ENCODE peak calls at places on chromosome 21, in seven cellular contexts. F is right atrium auricular region; R is tibial nerve; U is CD4-positive, CD25-positive, alpha-beta regulatory T cell; E is ovary; O is naive thymus-derived CD4-positive, alpha-beta T cell; A is GM23248. T is an unnamed sample.

GRCh38 chr21:29148535-29148934 is 18.1 kb downstream of the MAP3K7CL start:
- DNase-seq in F (no peak), R (no peak), U (no peak), E (no peak), O (no peak), A (peak; percentile 87), T (no peak)

GRCh38 chr21:26883768-26884167 is 38.6 kb upstream of the ADAMTS1 start:
- DNase-seq in F (no peak), R (peak; percentile 8), U (no peak), E (no peak), O (no peak), A (peak; percentile 18), T (no peak)

GRCh38 chr21:15293251-15293650 is 228.5 kb upstream of the NRIP1 start:
- DNase-seq in F (no peak), R (no peak), U (no peak), E (no peak), O (no peak), A (peak; percentile 87), T (peak; percentile 78)

GRCh38 chr21:42474043-42474831 is 21.8 kb downstream of the RSPH1 start:
- DNase-seq in F (no peak), R (no peak), U (peak; percentile 14), E (no peak), O (no peak), A (peak; percentile 35), T (peak; percentile 68)

GRCh38 chr21:36696390-36696639 is 2.6 kb upstream of the SIM2 start:
- DNase-seq in F (no peak), R (no peak), U (no peak), E (no peak), O (no peak), A (no peak), T (no peak)

GRCh38 chr21:29237110-29238051 is 61.3 kb upstream of the BACH1 start:
- DNase-seq in F (no peak), R (no peak), U (no peak), E (no peak), O (no peak), A (peak; percentile 19), T (no peak)

GRCh38 chr21:26743524-26743923 is 101.7 kb downstream of the ADAMTS1 start:
- DNase-seq in F (no peak), R (no peak), U (no peak), E (no peak), O (no peak), A (no peak), T (no peak)

GRCh38 chr21:25997788-25998611 is 172.6 kb downstream of the APP start:
- DNase-seq in F (no peak), R (no peak), U (no peak), E (no peak), O (no peak), A (no peak), T (no peak)

GRCh38 chr21:18382141-18382540 is 21.4 kb downstream of the TMPRSS15 start:
- DNase-seq in F (no peak), R (no peak), U (no peak), E (no peak), O (no peak), A (no peak), T (no peak)

GRCh38 chr21:17196619-17197018 is 316.2 kb upstream of the CXADR start:
- DNase-seq in F (no peak), R (no peak), U (no peak), E (no peak), O (no peak), A (no peak), T (no peak)

GRCh38 chr21:41548781-41549180 is 40.8 kb upstream of the TMPRSS2 start:
- DNase-seq in F (no peak), R (no peak), U (no peak), E (no peak), O (no peak), A (no peak), T (no peak)

GRCh38 chr21:34992180-34992579 is 56.9 kb downstream of the RUNX1 start:
- DNase-seq in F (no peak), R (no peak), U (no peak), E (no peak), O (no peak), A (no peak), T (no peak)

GRCh38 chr21:34989337-34990151 is 59.6 kb downstream of the RUNX1 start:
- DNase-seq in F (no peak), R (no peak), U (no peak), E (no peak), O (no peak), A (peak; percentile 65), T (no peak)

GRCh38 chr21:34991366-34991967 is 57.6 kb downstream of the RUNX1 start:
- DNase-seq in F (no peak), R (no peak), U (no peak), E (no peak), O (no peak), A (no peak), T (no peak)

GRCh38 chr21:34992736-34993135 is 56.4 kb downstream of the RUNX1 start:
- DNase-seq in F (no peak), R (peak; percentile 50), U (no peak), E (no peak), O (no peak), A (peak; percentile 81), T (no peak)

DNA sequence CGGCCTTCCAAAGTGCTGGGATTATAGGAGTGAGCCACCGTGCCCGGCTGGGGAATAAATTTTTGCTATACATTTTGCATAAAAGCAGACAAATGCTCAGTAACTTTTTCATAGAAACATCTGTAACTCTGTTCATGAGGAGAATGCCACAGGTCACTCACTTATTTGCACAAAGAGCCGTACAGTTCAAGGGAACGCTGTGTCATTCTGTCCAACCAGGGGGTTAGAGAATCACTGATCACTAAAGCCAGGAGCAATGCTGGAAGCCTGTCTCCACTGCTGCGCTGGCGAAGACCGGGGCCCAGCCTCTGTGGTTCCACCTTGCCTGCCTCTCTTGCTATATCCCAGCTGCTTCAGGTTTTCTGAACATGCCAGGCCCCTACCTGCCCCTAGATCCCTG is 58.3 kb downstream of the RUNX1 start:
- DNase-seq in F (no peak), R (no peak), U (no peak), E (no peak), O (no peak), A (no peak), T (no peak)
- H3K4me1 ChIP-seq in F (no peaks in the 10 kb centered on the region), R (no peaks in the 10 kb centered on the region), U (peaks cover 63% of the 10 kb centered on the region), E (no peaks in the 10 kb centered on the region), O (peaks cover 54% of the 10 kb centered on the region), A (peaks cover 48% of the 10 kb centered on the region), T (no peaks in the 10 kb centered on the region)

GRCh38 chr21:43808367-43808766 is 19.0 kb downstream of the RRP1 start:
- DNase-seq in F (no peak), R (no peak), U (no peak), E (no peak), O (no peak), A (no peak), T (no peak)
- H3K4me1 ChIP-seq in F (no peaks in the 10 kb centered on the region), R (peaks cover 10% of the 10 kb centered on the region), U (peaks cover 10% of the 10 kb centered on the region), E (peaks cover 24% of the 10 kb centered on the region), O (no peaks in the 10 kb centered on the region), A (no peaks in the 10 kb centered on the region), T (peaks cover 9% of the 10 kb centered on the region)

GRCh38 chr21:34177919-34178567 is 104.7 kb downstream of the MRPS6 start:
- DNase-seq in F (no peak), R (no peak), U (no peak), E (no peak), O (no peak), A (no peak), T (no peak)
- H3K4me1 ChIP-seq in F (no peaks in the 10 kb centered on the region), R (peaks cover 18% of the 10 kb centered on the region), U (no peaks in the 10 kb centered on the region), E (no peaks in the 10 kb centered on the region), O (no peaks in the 10 kb centered on the region), A (no peaks in the 10 kb centered on the region), T (no peaks in the 10 kb centered on the region)

DNA sequence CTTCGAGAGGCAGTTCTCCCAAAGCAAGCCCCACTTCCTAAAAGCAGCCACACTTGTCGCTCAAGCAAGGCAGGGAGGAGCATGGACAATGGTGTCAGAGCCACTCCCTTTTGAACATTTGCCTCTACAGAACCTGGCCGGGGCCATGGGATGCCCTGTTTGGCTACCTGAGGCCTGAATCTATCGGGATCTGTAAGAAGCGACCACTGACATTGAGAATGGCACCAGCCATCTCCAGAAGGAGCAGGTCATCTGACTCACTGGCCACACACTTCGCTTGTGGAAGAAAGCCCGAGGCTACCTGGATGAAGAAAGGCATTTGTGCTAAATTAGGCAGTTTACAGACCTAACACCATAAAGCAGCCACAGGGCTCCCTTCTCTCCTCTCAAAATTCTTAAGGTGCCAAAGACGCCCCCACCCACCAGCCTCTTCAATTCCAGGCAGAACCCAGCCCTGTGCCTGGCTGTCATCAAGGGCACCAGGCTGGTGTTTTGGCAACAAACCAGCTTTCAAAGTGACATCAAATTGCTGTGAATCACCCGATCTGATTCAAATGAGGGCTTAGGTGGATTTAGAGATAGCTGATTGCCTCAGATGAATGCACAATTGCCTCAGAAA is 104.8 kb downstream of the ETS2 start:
- DNase-seq in F (no peak), R (no peak), U (no peak), E (no peak), O (no peak), A (no peak), T (peak; percentile 49)
- H3K4me1 ChIP-seq in F (no peaks in the 10 kb centered on the region), R (peaks cover 13% of the 10 kb centered on the region), U (no peaks in the 10 kb centered on the region), E (peaks cover 24% of the 10 kb centered on the region), O (no peaks in the 10 kb centered on the region), A (peaks cover 16% of the 10 kb centered on the region), T (peaks cover 51% of the 10 kb centered on the region)

GRCh38 chr21:31713115-31713514 is 18.8 kb downstream of the SCAF4 start:
- DNase-seq in F (no peak), R (no peak), U (no peak), E (no peak), O (no peak), A (no peak), T (no peak)
- H3K4me1 ChIP-seq in F (no peaks in the 10 kb centered on the region), R (peaks cover 31% of the 10 kb centered on the region), U (peaks cover 44% of the 10 kb centered on the region), E (peaks cover 6% of the 10 kb centered on the region), O (peaks cover 40% of the 10 kb centered on the region), A (peaks cover 69% of the 10 kb centered on the region), T (peaks cover 63% of the 10 kb centered on the region)

T was measured in A549.